ENCODE peak calls at places on chromosomes 11 and 22, in seven cellular contexts. One of them, this sample, is unnamed.

GRCh38 chr11:86802601-86803051 is 2.3 kb downstream of the PRSS23 start:
- DNase-seq in tibial nerve: no peak
- DNase-seq in ovary: no peak
- DNase-seq in cardiac muscle cell: peak; percentile 65
- DNase-seq in body of pancreas: peak; percentile 29
- DNase-seq in right cardiac atrium: no peak
- DNase-seq in caudate nucleus: no peak
- DNase-seq in this sample: no peak

GRCh38 chr11:116579857-116580727 is 192.7 kb downstream of the BUD13 start:
- DNase-seq in caudate nucleus: no peak
- DNase-seq in right cardiac atrium: no peak
- DNase-seq in ovary: no peak
- DNase-seq in tibial nerve: no peak
- DNase-seq in cardiac muscle cell: no peak
- DNase-seq in body of pancreas: no peak
- DNase-seq in this sample: no peak

GRCh38 chr22:50694766-50695420 is 22.3 kb downstream of the SHANK3 start:
- DNase-seq in right cardiac atrium: peak; percentile 40
- DNase-seq in cardiac muscle cell: no peak
- DNase-seq in caudate nucleus: no peak
- DNase-seq in tibial nerve: no peak
- DNase-seq in body of pancreas: no peak
- DNase-seq in ovary: no peak
- DNase-seq in this sample: no peak

GRCh38 chr11:84398017-84398626 is 1112.0 kb upstream of the CCDC90B start:
- DNase-seq in body of pancreas: no peak
- DNase-seq in cardiac muscle cell: peak; percentile 51
- DNase-seq in caudate nucleus: no peak
- DNase-seq in ovary: no peak
- DNase-seq in tibial nerve: no peak
- DNase-seq in right cardiac atrium: no peak
- DNase-seq in this sample: no peak

GRCh38 chr22:43891360-43892182 is at the start of gene PNPLA5:
- DNase-seq in caudate nucleus: peak; percentile 33
- DNase-seq in right cardiac atrium: no peak
- DNase-seq in tibial nerve: no peak
- DNase-seq in cardiac muscle cell: no peak
- DNase-seq in body of pancreas: no peak
- DNase-seq in ovary: no peak
- DNase-seq in this sample: no peak

GRCh38 chr22:43345761-43346261 is 2.6 kb upstream of the SCUBE1 start:
- DNase-seq in right cardiac atrium: no peak
- DNase-seq in caudate nucleus: no peak
- DNase-seq in ovary: no peak
- DNase-seq in cardiac muscle cell: no peak
- DNase-seq in tibial nerve: no peak
- DNase-seq in body of pancreas: no peak
- DNase-seq in this sample: no peak

GRCh38 chr22:19398680-19399079 is 32.9 kb downstream of the HIRA start:
- DNase-seq in caudate nucleus: no peak
- DNase-seq in body of pancreas: no peak
- DNase-seq in cardiac muscle cell: no peak
- DNase-seq in tibial nerve: no peak
- DNase-seq in right cardiac atrium: no peak
- DNase-seq in ovary: no peak
- DNase-seq in this sample: no peak

GRCh38 chr11:897226-898159 is 13.1 kb downstream of the CHID1 start:
- DNase-seq in body of pancreas: no peak
- DNase-seq in right cardiac atrium: no peak
- DNase-seq in cardiac muscle cell: no peak
- DNase-seq in ovary: no peak
- DNase-seq in tibial nerve: no peak
- DNase-seq in caudate nucleus: no peak
- DNase-seq in this sample: no peak

GRCh38 chr11:1938343-1939005 is 8.7 kb upstream of the MRPL23 start:
- DNase-seq in right cardiac atrium: peak; percentile 42
- DNase-seq in ovary: no peak
- DNase-seq in body of pancreas: no peak
- DNase-seq in tibial nerve: no peak
- DNase-seq in caudate nucleus: no peak
- DNase-seq in cardiac muscle cell: no peak
- DNase-seq in this sample: no peak

GRCh38 chr22:29219881-29220670 is 14.4 kb downstream of the EMID1 start:
- DNase-seq in tibial nerve: no peak
- DNase-seq in body of pancreas: no peak
- DNase-seq in caudate nucleus: no peak
- DNase-seq in cardiac muscle cell: no peak
- DNase-seq in right cardiac atrium: no peak
- DNase-seq in ovary: peak; percentile 25
- DNase-seq in this sample: no peak

GRCh38 chr11:1632053-1632714 is 2.6 kb downstream of the KRTAP5-5 start:
- DNase-seq in tibial nerve: no peak
- DNase-seq in cardiac muscle cell: no peak
- DNase-seq in caudate nucleus: no peak
- DNase-seq in ovary: no peak
- DNase-seq in right cardiac atrium: no peak
- DNase-seq in body of pancreas: peak; percentile 66
- DNase-seq in this sample: no peak

GRCh38 chr11:114033572-114033971 is 25.9 kb upstream of the ZBTB16 start:
- DNase-seq in cardiac muscle cell: no peak
- DNase-seq in body of pancreas: no peak
- DNase-seq in tibial nerve: no peak
- DNase-seq in caudate nucleus: no peak
- DNase-seq in ovary: no peak
- DNase-seq in right cardiac atrium: no peak
- DNase-seq in this sample: no peak

GRCh38 chr11:114034956-114035355 is 24.6 kb upstream of the ZBTB16 start:
- DNase-seq in cardiac muscle cell: no peak
- DNase-seq in ovary: no peak
- DNase-seq in caudate nucleus: no peak
- DNase-seq in body of pancreas: no peak
- DNase-seq in right cardiac atrium: no peak
- DNase-seq in tibial nerve: no peak
- DNase-seq in this sample: no peak

GRCh38 chr11:114039551-114039950 is 20.0 kb upstream of the ZBTB16 start:
- DNase-seq in caudate nucleus: no peak
- DNase-seq in body of pancreas: no peak
- DNase-seq in tibial nerve: no peak
- DNase-seq in ovary: no peak
- DNase-seq in right cardiac atrium: no peak
- DNase-seq in cardiac muscle cell: no peak
- DNase-seq in this sample: no peak

GRCh38 chr11:114036958-114037357 is 22.6 kb upstream of the ZBTB16 start:
- DNase-seq in right cardiac atrium: no peak
- DNase-seq in cardiac muscle cell: no peak
- DNase-seq in ovary: no peak
- DNase-seq in caudate nucleus: no peak
- DNase-seq in tibial nerve: no peak
- DNase-seq in body of pancreas: no peak
- DNase-seq in this sample: no peak

DNA sequence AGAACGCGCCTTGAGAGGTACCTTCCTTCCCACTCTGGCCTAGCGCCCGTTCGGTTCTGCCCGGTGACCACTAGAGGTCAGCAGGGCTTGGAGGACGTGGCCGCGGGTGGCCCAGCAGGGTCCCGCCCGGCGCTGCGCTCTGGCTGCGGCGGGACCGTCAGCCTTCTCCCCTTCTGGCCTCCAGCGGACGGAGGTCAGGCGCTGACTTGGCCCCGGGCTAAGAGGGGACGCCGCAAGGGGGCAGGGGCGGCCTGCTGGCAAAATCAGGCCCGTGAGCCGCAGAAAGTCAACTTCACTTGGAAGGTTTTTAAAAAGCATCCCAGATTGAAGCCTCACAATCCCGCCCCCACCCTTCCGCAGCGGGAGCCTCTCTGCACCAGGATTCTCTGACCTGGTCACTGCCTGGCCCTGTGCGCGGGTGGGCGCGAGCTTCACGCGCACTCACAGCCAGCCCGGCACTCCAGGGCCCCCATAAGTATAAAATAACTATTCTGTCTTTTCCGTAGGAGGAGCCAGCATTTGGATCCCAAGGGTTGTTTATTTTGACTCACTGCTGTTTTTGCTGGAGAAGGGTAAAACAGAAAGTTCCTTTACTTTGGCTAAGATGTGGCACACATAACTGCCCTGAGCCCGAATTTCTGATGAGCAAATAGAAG is 23.2 kb upstream of the ZBTB16 start:
- DNase-seq in cardiac muscle cell: peak; percentile 91
- DNase-seq in body of pancreas: peak; percentile 90
- DNase-seq in ovary: peak; percentile 90
- DNase-seq in caudate nucleus: peak; percentile 34
- DNase-seq in right cardiac atrium: peak; percentile 94
- DNase-seq in tibial nerve: peak; percentile 68
- DNase-seq in this sample: peak; percentile 70
- H3K27ac ChIP-seq in cardiac muscle cell: no peak overlapping the region
- H3K27ac ChIP-seq in body of pancreas: peak overlapping the region; percentile 9
- H3K27ac ChIP-seq in ovary: peak overlapping the region; percentile 71
- H3K27ac ChIP-seq in caudate nucleus: no peak overlapping the region
- H3K27ac ChIP-seq in right cardiac atrium: peak overlapping the region; percentile 38
- H3K27ac ChIP-seq in tibial nerve: peak overlapping the region; percentile 56
- H3K27ac ChIP-seq in this sample: peak overlapping the region; percentile 52

GRCh38 chr22:45203150-45203974 is 37.3 kb downstream of the KIAA0930 start:
- DNase-seq in body of pancreas: no peak
- DNase-seq in right cardiac atrium: no peak
- DNase-seq in caudate nucleus: no peak
- DNase-seq in tibial nerve: no peak
- DNase-seq in cardiac muscle cell: no peak
- DNase-seq in ovary: peak; percentile 33
- DNase-seq in this sample: no peak

GRCh38 chr22:45200862-45201511 is 37.3 kb downstream of the NUP50 start:
- DNase-seq in caudate nucleus: no peak
- DNase-seq in right cardiac atrium: no peak
- DNase-seq in cardiac muscle cell: peak; percentile 29
- DNase-seq in ovary: no peak
- DNase-seq in body of pancreas: no peak
- DNase-seq in tibial nerve: no peak
- DNase-seq in this sample: no peak

GRCh38 chr22:45204241-45204640 is 36.5 kb downstream of the KIAA0930 start:
- DNase-seq in ovary: no peak
- DNase-seq in caudate nucleus: no peak
- DNase-seq in right cardiac atrium: no peak
- DNase-seq in cardiac muscle cell: no peak
- DNase-seq in tibial nerve: no peak
- DNase-seq in body of pancreas: no peak
- DNase-seq in this sample: no peak

GRCh38 chr22:45201678-45202332 is 38.1 kb downstream of the NUP50 start:
- DNase-seq in right cardiac atrium: no peak
- DNase-seq in body of pancreas: no peak
- DNase-seq in ovary: no peak
- DNase-seq in cardiac muscle cell: peak; percentile 78
- DNase-seq in tibial nerve: no peak
- DNase-seq in caudate nucleus: no peak
- DNase-seq in this sample: no peak

GRCh38 chr22:45202333-45203149 is 38.2 kb downstream of the KIAA0930 start:
- DNase-seq in right cardiac atrium: no peak
- DNase-seq in body of pancreas: no peak
- DNase-seq in cardiac muscle cell: no peak
- DNase-seq in tibial nerve: no peak
- DNase-seq in ovary: no peak
- DNase-seq in caudate nucleus: no peak
- DNase-seq in this sample: no peak
- H3K27ac ChIP-seq in right cardiac atrium: no peak overlapping the region
- H3K27ac ChIP-seq in body of pancreas: no peak overlapping the region
- H3K27ac ChIP-seq in cardiac muscle cell: no peak overlapping the region
- H3K27ac ChIP-seq in tibial nerve: peak overlapping the region; percentile 40
- H3K27ac ChIP-seq in ovary: no peak overlapping the region
- H3K27ac ChIP-seq in caudate nucleus: no peak overlapping the region
- H3K27ac ChIP-seq in this sample: no peak overlapping the region

DNA sequence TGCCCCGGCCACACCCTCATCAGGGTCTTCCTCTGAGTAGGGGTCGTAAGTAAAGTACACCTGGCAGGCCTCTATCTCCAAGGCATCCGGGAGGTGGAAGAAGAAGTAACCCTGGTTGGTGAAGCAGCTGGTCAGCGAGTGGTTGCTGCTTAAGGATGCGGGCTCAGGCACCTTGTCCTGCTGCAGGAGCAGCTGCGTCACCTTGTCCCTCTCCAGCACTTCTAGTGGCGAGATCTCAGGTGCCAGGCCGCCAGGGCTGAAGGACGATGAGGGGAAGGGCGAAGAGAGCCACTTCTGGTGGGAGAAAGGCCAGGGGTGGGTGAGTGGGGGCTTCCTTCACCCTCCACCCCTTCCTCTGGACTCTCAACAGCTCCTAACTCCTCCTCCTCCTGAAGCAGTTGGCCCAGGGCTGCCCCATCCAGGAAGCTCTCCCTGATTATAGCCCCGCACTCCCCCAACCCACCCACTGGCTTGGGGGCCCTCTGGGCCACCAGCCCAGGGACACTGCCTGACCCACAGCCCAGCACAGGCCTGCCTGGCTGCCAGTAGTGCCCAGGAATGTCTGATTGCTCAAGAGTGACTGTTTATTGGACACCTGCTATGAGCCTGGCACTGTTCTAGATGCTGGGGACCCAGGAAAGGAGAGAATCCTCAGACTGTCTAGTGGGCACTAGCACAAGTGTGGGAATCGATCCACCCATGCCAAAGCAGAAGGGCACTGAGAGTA is 19.2 kb upstream of the TMPRSS6 start:
- DNase-seq in tibial nerve: no peak
- DNase-seq in body of pancreas: no peak
- DNase-seq in cardiac muscle cell: no peak
- DNase-seq in caudate nucleus: no peak
- DNase-seq in ovary: no peak
- DNase-seq in right cardiac atrium: no peak
- DNase-seq in this sample: no peak
- H3K27ac ChIP-seq in tibial nerve: no peak overlapping the region
- H3K27ac ChIP-seq in body of pancreas: no peak overlapping the region
- H3K27ac ChIP-seq in cardiac muscle cell: no peak overlapping the region
- H3K27ac ChIP-seq in caudate nucleus: no peak overlapping the region
- H3K27ac ChIP-seq in ovary: no peak overlapping the region
- H3K27ac ChIP-seq in right cardiac atrium: no peak overlapping the region
- H3K27ac ChIP-seq in this sample: no peak overlapping the region

GRCh38 chr11:10605941-10606381 is 37.5 kb upstream of the LYVE1 start:
- DNase-seq in right cardiac atrium: peak; percentile 85
- DNase-seq in cardiac muscle cell: peak; percentile 87
- DNase-seq in tibial nerve: no peak
- DNase-seq in body of pancreas: no peak
- DNase-seq in caudate nucleus: no peak
- DNase-seq in ovary: peak; percentile 71
- DNase-seq in this sample: peak; percentile 38
- H3K27ac ChIP-seq in right cardiac atrium: peak overlapping the region; percentile 74
- H3K27ac ChIP-seq in cardiac muscle cell: peak overlapping the region; percentile 49
- H3K27ac ChIP-seq in tibial nerve: peak overlapping the region; percentile 41
- H3K27ac ChIP-seq in body of pancreas: no peak overlapping the region
- H3K27ac ChIP-seq in caudate nucleus: peak overlapping the region; percentile 60
- H3K27ac ChIP-seq in ovary: no peak overlapping the region
- H3K27ac ChIP-seq in this sample: peak overlapping the region; percentile 63